ENCODE peak calls at places on chromosomes 3 and 15, in eight cellular contexts. One of them, this sample, is unnamed.

GRCh38 chr3:15113468-15113867 is 14.5 kb upstream of the RBSN start:
- DNase-seq in dermis blood vessel endothelial cell: no peak
- DNase-seq in lower leg skin: no peak
- DNase-seq in T-helper 9 cell: no peak
- DNase-seq in GM12891: no peak
- DNase-seq in COR-L47: no peak
- DNase-seq in AG04450: no peak
- DNase-seq in HAP-1: no peak
- DNase-seq in this sample: no peak

GRCh38 chr3:182738583-182739514 is 54.5 kb upstream of the ATP11B start:
- DNase-seq in dermis blood vessel endothelial cell: no peak
- DNase-seq in lower leg skin: no peak
- DNase-seq in T-helper 9 cell: no peak
- DNase-seq in GM12891: no peak
- DNase-seq in COR-L47: no peak
- DNase-seq in AG04450: no peak
- DNase-seq in HAP-1: no peak
- DNase-seq in this sample: no peak

GRCh38 chr3:124410471-124410870 is 319.8 kb upstream of the UMPS start:
- DNase-seq in dermis blood vessel endothelial cell: no peak
- DNase-seq in lower leg skin: no peak
- DNase-seq in T-helper 9 cell: no peak
- DNase-seq in GM12891: no peak
- DNase-seq in COR-L47: no peak
- DNase-seq in AG04450: no peak
- DNase-seq in HAP-1: no peak
- DNase-seq in this sample: no peak

GRCh38 chr3:39121626-39122025 is 14.1 kb downstream of the TTC21A start:
- DNase-seq in dermis blood vessel endothelial cell: no peak
- DNase-seq in lower leg skin: no peak
- DNase-seq in T-helper 9 cell: no peak
- DNase-seq in GM12891: no peak
- DNase-seq in COR-L47: no peak
- DNase-seq in AG04450: no peak
- DNase-seq in HAP-1: no peak
- DNase-seq in this sample: no peak

GRCh38 chr3:156620901-156621300 is 53.5 kb upstream of the TIPARP start:
- DNase-seq in dermis blood vessel endothelial cell: no peak
- DNase-seq in lower leg skin: no peak
- DNase-seq in T-helper 9 cell: no peak
- DNase-seq in GM12891: no peak
- DNase-seq in COR-L47: no peak
- DNase-seq in AG04450: no peak
- DNase-seq in HAP-1: no peak
- DNase-seq in this sample: no peak

GRCh38 chr3:64650096-64650622 is 37.6 kb downstream of the ADAMTS9 start:
- DNase-seq in dermis blood vessel endothelial cell: peak
- DNase-seq in lower leg skin: no peak
- DNase-seq in T-helper 9 cell: no peak
- DNase-seq in GM12891: no peak
- DNase-seq in COR-L47: no peak
- DNase-seq in AG04450: no peak
- DNase-seq in HAP-1: no peak
- DNase-seq in this sample: no peak

GRCh38 chr3:125140817-125141595 is 71.5 kb downstream of the SLC12A8 start:
- DNase-seq in dermis blood vessel endothelial cell: no peak
- DNase-seq in lower leg skin: no peak
- DNase-seq in T-helper 9 cell: no peak
- DNase-seq in GM12891: no peak
- DNase-seq in COR-L47: no peak
- DNase-seq in AG04450: no peak
- DNase-seq in HAP-1: no peak
- DNase-seq in this sample: no peak

GRCh38 chr3:54596087-54596486 is 331.8 kb downstream of the LRTM1 start:
- DNase-seq in dermis blood vessel endothelial cell: no peak
- DNase-seq in lower leg skin: peak
- DNase-seq in T-helper 9 cell: no peak
- DNase-seq in GM12891: no peak
- DNase-seq in COR-L47: no peak
- DNase-seq in AG04450: no peak
- DNase-seq in HAP-1: no peak
- DNase-seq in this sample: no peak

GRCh38 chr3:157573780-157574378 is 70.7 kb upstream of the VEPH1 start:
- DNase-seq in dermis blood vessel endothelial cell: no peak
- DNase-seq in lower leg skin: no peak
- DNase-seq in T-helper 9 cell: no peak
- DNase-seq in GM12891: no peak
- DNase-seq in COR-L47: no peak
- DNase-seq in AG04450: no peak
- DNase-seq in HAP-1: no peak
- DNase-seq in this sample: no peak

GRCh38 chr15:79418693-79419279 is 13.3 kb upstream of the MINAR1 start:
- DNase-seq in dermis blood vessel endothelial cell: no peak
- DNase-seq in lower leg skin: no peak
- DNase-seq in T-helper 9 cell: no peak
- DNase-seq in GM12891: no peak
- DNase-seq in COR-L47: peak
- DNase-seq in AG04450: no peak
- DNase-seq in HAP-1: no peak
- DNase-seq in this sample: peak

GRCh38 chr15:66498501-66499386 is 1.2 kb upstream of the SNAPC5 start:
- DNase-seq in dermis blood vessel endothelial cell: peak
- DNase-seq in lower leg skin: no peak
- DNase-seq in T-helper 9 cell: no peak
- DNase-seq in GM12891: no peak
- DNase-seq in COR-L47: no peak
- DNase-seq in AG04450: no peak
- DNase-seq in HAP-1: peak
- DNase-seq in this sample: no peak

GRCh38 chr15:80183886-80184285 is 31.1 kb downstream of the FAH start:
- DNase-seq in dermis blood vessel endothelial cell: peak
- DNase-seq in lower leg skin: peak
- DNase-seq in T-helper 9 cell: no peak
- DNase-seq in GM12891: no peak
- DNase-seq in COR-L47: no peak
- DNase-seq in AG04450: no peak
- DNase-seq in HAP-1: no peak
- DNase-seq in this sample: no peak

GRCh38 chr3:182970811-182971418 is 9.4 kb downstream of the DCUN1D1 start:
- DNase-seq in dermis blood vessel endothelial cell: no peak
- DNase-seq in lower leg skin: no peak
- DNase-seq in T-helper 9 cell: no peak
- DNase-seq in GM12891: no peak
- DNase-seq in COR-L47: no peak
- DNase-seq in AG04450: no peak
- DNase-seq in HAP-1: no peak
- DNase-seq in this sample: no peak

GRCh38 chr3:178275311-178275710 is 260.9 kb upstream of the KCNMB2 start:
- DNase-seq in dermis blood vessel endothelial cell: no peak
- DNase-seq in lower leg skin: no peak
- DNase-seq in T-helper 9 cell: no peak
- DNase-seq in GM12891: no peak
- DNase-seq in COR-L47: no peak
- DNase-seq in AG04450: no peak
- DNase-seq in HAP-1: no peak
- DNase-seq in this sample: no peak

GRCh38 chr3:8164145-8164544 is 337.5 kb upstream of the LMCD1 start:
- DNase-seq in dermis blood vessel endothelial cell: no peak
- DNase-seq in lower leg skin: peak
- DNase-seq in T-helper 9 cell: no peak
- DNase-seq in GM12891: no peak
- DNase-seq in COR-L47: no peak
- DNase-seq in AG04450: no peak
- DNase-seq in HAP-1: no peak
- DNase-seq in this sample: no peak

GRCh38 chr15:58146734-58147133 is 8.6 kb downstream of the AQP9 start:
- DNase-seq in dermis blood vessel endothelial cell: no peak
- DNase-seq in lower leg skin: no peak
- DNase-seq in T-helper 9 cell: no peak
- DNase-seq in GM12891: no peak
- DNase-seq in COR-L47: no peak
- DNase-seq in AG04450: no peak
- DNase-seq in HAP-1: no peak
- DNase-seq in this sample: no peak

GRCh38 chr15:95742256-95742655 is 588.2 kb upstream of the NR2F2 start:
- DNase-seq in dermis blood vessel endothelial cell: peak
- DNase-seq in lower leg skin: no peak
- DNase-seq in T-helper 9 cell: no peak
- DNase-seq in GM12891: no peak
- DNase-seq in COR-L47: no peak
- DNase-seq in AG04450: no peak
- DNase-seq in HAP-1: no peak
- DNase-seq in this sample: no peak

GRCh38 chr15:66842710-66843441 is 140.8 kb downstream of the SMAD6 start:
- DNase-seq in dermis blood vessel endothelial cell: peak
- DNase-seq in lower leg skin: peak
- DNase-seq in T-helper 9 cell: no peak
- DNase-seq in GM12891: no peak
- DNase-seq in COR-L47: peak
- DNase-seq in AG04450: no peak
- DNase-seq in HAP-1: peak
- DNase-seq in this sample: no peak

GRCh38 chr3:64740232-64740631 is 52.4 kb upstream of the ADAMTS9 start:
- DNase-seq in dermis blood vessel endothelial cell: peak
- DNase-seq in lower leg skin: no peak
- DNase-seq in T-helper 9 cell: no peak
- DNase-seq in GM12891: no peak
- DNase-seq in COR-L47: no peak
- DNase-seq in AG04450: no peak
- DNase-seq in HAP-1: no peak
- DNase-seq in this sample: no peak

GRCh38 chr3:30622047-30622545 is 15.7 kb downstream of the TGFBR2 start:
- DNase-seq in dermis blood vessel endothelial cell: no peak
- DNase-seq in lower leg skin: no peak
- DNase-seq in T-helper 9 cell: no peak
- DNase-seq in GM12891: no peak
- DNase-seq in COR-L47: no peak
- DNase-seq in AG04450: no peak
- DNase-seq in HAP-1: no peak
- DNase-seq in this sample: no peak

GRCh38 chr3:45164056-45164455 is 17.9 kb upstream of the CDCP1 start:
- DNase-seq in dermis blood vessel endothelial cell: no peak
- DNase-seq in lower leg skin: no peak
- DNase-seq in T-helper 9 cell: no peak
- DNase-seq in GM12891: no peak
- DNase-seq in COR-L47: no peak
- DNase-seq in AG04450: no peak
- DNase-seq in HAP-1: no peak
- DNase-seq in this sample: no peak

GRCh38 chr3:193960485-193961172 is 175.3 kb upstream of the HES1 start:
- DNase-seq in dermis blood vessel endothelial cell: peak
- DNase-seq in lower leg skin: no peak
- DNase-seq in T-helper 9 cell: no peak
- DNase-seq in GM12891: no peak
- DNase-seq in COR-L47: no peak
- DNase-seq in AG04450: no peak
- DNase-seq in HAP-1: no peak
- DNase-seq in this sample: peak

GRCh38 chr3:188624384-188624783 is 470.4 kb downstream of the LPP start:
- DNase-seq in dermis blood vessel endothelial cell: no peak
- DNase-seq in lower leg skin: no peak
- DNase-seq in T-helper 9 cell: no peak
- DNase-seq in GM12891: no peak
- DNase-seq in COR-L47: no peak
- DNase-seq in AG04450: peak
- DNase-seq in HAP-1: no peak
- DNase-seq in this sample: peak

GRCh38 chr3:180416111-180416541 is 185.8 kb upstream of the TTC14 start:
- DNase-seq in dermis blood vessel endothelial cell: no peak
- DNase-seq in lower leg skin: no peak
- DNase-seq in T-helper 9 cell: no peak
- DNase-seq in GM12891: no peak
- DNase-seq in COR-L47: no peak
- DNase-seq in AG04450: no peak
- DNase-seq in HAP-1: no peak
- DNase-seq in this sample: no peak

GRCh38 chr3:9076985-9077384 is 113.7 kb upstream of the RAD18 start:
- DNase-seq in dermis blood vessel endothelial cell: no peak
- DNase-seq in lower leg skin: peak
- DNase-seq in T-helper 9 cell: no peak
- DNase-seq in GM12891: no peak
- DNase-seq in COR-L47: no peak
- DNase-seq in AG04450: no peak
- DNase-seq in HAP-1: no peak
- DNase-seq in this sample: no peak

GRCh38 chr3:170278632-170279031 is 56.4 kb downstream of the PRKCI start:
- DNase-seq in dermis blood vessel endothelial cell: peak
- DNase-seq in lower leg skin: no peak
- DNase-seq in T-helper 9 cell: no peak
- DNase-seq in GM12891: no peak
- DNase-seq in COR-L47: no peak
- DNase-seq in AG04450: no peak
- DNase-seq in HAP-1: no peak
- DNase-seq in this sample: no peak

GRCh38 chr15:51244366-51244977 is 93.9 kb downstream of the CYP19A1 start:
- DNase-seq in dermis blood vessel endothelial cell: no peak
- DNase-seq in lower leg skin: no peak
- DNase-seq in T-helper 9 cell: no peak
- DNase-seq in GM12891: no peak
- DNase-seq in COR-L47: no peak
- DNase-seq in AG04450: no peak
- DNase-seq in HAP-1: no peak
- DNase-seq in this sample: no peak

GRCh38 chr3:197603317-197603933 is 47.7 kb upstream of the BDH1 start:
- DNase-seq in dermis blood vessel endothelial cell: no peak
- DNase-seq in lower leg skin: peak
- DNase-seq in T-helper 9 cell: no peak
- DNase-seq in GM12891: no peak
- DNase-seq in COR-L47: no peak
- DNase-seq in AG04450: no peak
- DNase-seq in HAP-1: no peak
- DNase-seq in this sample: no peak

This sample was measured in anterior cingulate cortex.